ENCODE peak calls at places on chromosomes 13 and 19, in six cellular contexts. One of them, this sample, is unnamed.

GRCh38 chr19:19460761-19461265 is 54.5 kb downstream of the TSSK6 start:
- DNase-seq in HL-60: no peak
- DNase-seq in AG08396: peak
- DNase-seq in NCI-H1436 treated with DMSO at 0.1 percent for 48 hours: no peak
- DNase-seq in sigmoid colon: peak
- DNase-seq in ELR: peak
- DNase-seq in this sample: no peak

GRCh38 chr13:26951581-26952177 is 191.1 kb upstream of the GPR12 start:
- DNase-seq in HL-60: no peak
- DNase-seq in AG08396: no peak
- DNase-seq in NCI-H1436 treated with DMSO at 0.1 percent for 48 hours: no peak
- DNase-seq in sigmoid colon: no peak
- DNase-seq in ELR: no peak
- DNase-seq in this sample: peak

GRCh38 chr13:112532837-112533745 is 54.9 kb downstream of the TUBGCP3 start:
- DNase-seq in HL-60: no peak
- DNase-seq in AG08396: no peak
- DNase-seq in NCI-H1436 treated with DMSO at 0.1 percent for 48 hours: no peak
- DNase-seq in sigmoid colon: no peak
- DNase-seq in ELR: no peak
- DNase-seq in this sample: peak

GRCh38 chr19:17946965-17947784 is 14.4 kb downstream of the CCDC124 start:
- DNase-seq in HL-60: no peak
- DNase-seq in AG08396: no peak
- DNase-seq in NCI-H1436 treated with DMSO at 0.1 percent for 48 hours: no peak
- DNase-seq in sigmoid colon: no peak
- DNase-seq in ELR: no peak
- DNase-seq in this sample: no peak

GRCh38 chr19:43735957-43736356 is 18.8 kb downstream of the SMG9 start:
- DNase-seq in HL-60: no peak
- DNase-seq in AG08396: peak
- DNase-seq in NCI-H1436 treated with DMSO at 0.1 percent for 48 hours: no peak
- DNase-seq in sigmoid colon: no peak
- DNase-seq in ELR: no peak
- DNase-seq in this sample: no peak

GRCh38 chr13:39023761-39024160 is 14.1 kb downstream of the PROSER1 start:
- DNase-seq in HL-60: no peak
- DNase-seq in AG08396: no peak
- DNase-seq in NCI-H1436 treated with DMSO at 0.1 percent for 48 hours: no peak
- DNase-seq in sigmoid colon: no peak
- DNase-seq in ELR: no peak
- DNase-seq in this sample: no peak

GRCh38 chr19:21568816-21569496 is 63.6 kb downstream of the ZNF429 start:
- DNase-seq in HL-60: no peak
- DNase-seq in AG08396: peak
- DNase-seq in NCI-H1436 treated with DMSO at 0.1 percent for 48 hours: peak
- DNase-seq in sigmoid colon: peak
- DNase-seq in ELR: peak
- DNase-seq in this sample: peak

GRCh38 chr19:406121-406711 is 2.7 kb downstream of the C2CD4C start:
- DNase-seq in HL-60: no peak
- DNase-seq in AG08396: no peak
- DNase-seq in NCI-H1436 treated with DMSO at 0.1 percent for 48 hours: no peak
- DNase-seq in sigmoid colon: no peak
- DNase-seq in ELR: no peak
- DNase-seq in this sample: peak

GRCh38 chr19:55642153-55643002 is 1.1 kb upstream of the ZNF581 start:
- DNase-seq in HL-60: no peak
- DNase-seq in AG08396: no peak
- DNase-seq in NCI-H1436 treated with DMSO at 0.1 percent for 48 hours: no peak
- DNase-seq in sigmoid colon: peak
- DNase-seq in ELR: peak
- DNase-seq in this sample: no peak

GRCh38 chr19:28920269-28921066 is 292.5 kb downstream of the UQCRFS1 start:
- DNase-seq in HL-60: no peak
- DNase-seq in AG08396: no peak
- DNase-seq in NCI-H1436 treated with DMSO at 0.1 percent for 48 hours: no peak
- DNase-seq in sigmoid colon: no peak
- DNase-seq in ELR: no peak
- DNase-seq in this sample: no peak

This sample was measured in left lobe of liver.